ENCODE peak calls at places on chromosomes 7 and 10, in eight cellular contexts. Z is aorta; B is posterior cingulate gyrus; H is HFFc6; L is activated T-cell treated with anti-CD3 and anti-CD28 coated beads, Interleukin-2, amount 50 U/mL, for 72 hours; G is PC-3; Y is NCI-H1694; O is BE2C. T is an unnamed sample.

GRCh38 chr10:29345144-29345892 is 56.4 kb downstream of the LYZL1 start:
- DNase-seq in Z (no peak), B (no peak), H (no peak), L (no peak), G (no peak), Y (no peak), O (no peak), T (no peak)

GRCh38 chr10:71648595-71649320 is 70.8 kb downstream of the C10orf105 start:
- DNase-seq in Z (no peak), B (no peak), H (no peak), L (no peak), G (no peak), Y (no peak), O (no peak), T (no peak)

GRCh38 chr7:14837216-14837615 is 65.3 kb downstream of the DGKB start:
- DNase-seq in Z (no peak), B (no peak), H (peak), L (no peak), G (peak), Y (no peak), O (no peak), T (no peak)

GRCh38 chr10:19839090-19839489 is 22.9 kb downstream of the PLXDC2 start:
- DNase-seq in Z (no peak), B (no peak), H (no peak), L (no peak), G (no peak), Y (no peak), O (no peak), T (no peak)

GRCh38 chr10:33010132-33011037 is 52.4 kb upstream of the ITGB1 start:
- DNase-seq in Z (no peak), B (no peak), H (peak), L (no peak), G (peak), Y (no peak), O (peak), T (peak)

GRCh38 chr7:144454-144826 is 47.9 kb upstream of the FAM20C start:
- DNase-seq in Z (peak), B (no peak), H (no peak), L (no peak), G (no peak), Y (no peak), O (no peak), T (no peak)

GRCh38 chr10:116080553-116080952 is 192.5 kb downstream of the GFRA1 start:
- DNase-seq in Z (no peak), B (no peak), H (peak), L (no peak), G (peak), Y (no peak), O (no peak), T (no peak)

GRCh38 chr10:112969131-112969530 is 19.1 kb downstream of the TCF7L2 start:
- DNase-seq in Z (no peak), B (no peak), H (no peak), L (no peak), G (no peak), Y (no peak), O (no peak), T (no peak)

GRCh38 chr7:157704365-157704764 is 367.6 kb downstream of the DNAJB6 start:
- DNase-seq in Z (peak), B (no peak), H (no peak), L (no peak), G (no peak), Y (no peak), O (no peak), T (no peak)

GRCh38 chr7:63092951-63093350 is 905.7 kb upstream of the ZNF722 start:
- DNase-seq in Z (no peak), B (no peak), H (no peak), L (no peak), G (no peak), Y (no peak), O (no peak), T (no peak)

GRCh38 chr7:106568680-106569499 is 92.1 kb downstream of the CCDC71L start:
- DNase-seq in Z (no peak), B (no peak), H (peak), L (peak), G (peak), Y (peak), O (peak), T (peak)

GRCh38 chr10:811379-811778 is 120.1 kb downstream of the LARP4B start:
- DNase-seq in Z (no peak), B (no peak), H (no peak), L (no peak), G (no peak), Y (no peak), O (no peak), T (no peak)

GRCh38 chr10:29635711-29636144 is 957 bp upstream of the SVIL start:
- DNase-seq in Z (no peak), B (no peak), H (no peak), L (peak), G (no peak), Y (no peak), O (no peak), T (no peak)